ENCODE peak calls at places on chromosomes 16 and 17, in eight cellular contexts. One of them, this sample, is unnamed. For H3K4me1, the result is how much of the 10 kb centered on the place peaks cover.

GRCh38 chr17:45161288-45162021 is at the start of gene HEXIM2:
- DNase-seq in endothelial cell of umbilical vein: peak
- DNase-seq in IMR-90: peak
- DNase-seq in pancreas: peak
- DNase-seq in stomach: peak
- DNase-seq in uterus: peak
- DNase-seq in fibroblast of lung: peak
- DNase-seq in body of pancreas: peak
- DNase-seq in this sample: peak

GRCh38 chr16:49492090-49492801 is 118.6 kb downstream of the C16orf78 start:
- DNase-seq in endothelial cell of umbilical vein: peak
- DNase-seq in IMR-90: no peak
- DNase-seq in pancreas: peak
- DNase-seq in stomach: peak
- DNase-seq in uterus: peak
- DNase-seq in fibroblast of lung: no peak
- DNase-seq in body of pancreas: peak
- DNase-seq in this sample: no peak

GRCh38 chr16:78206623-78207223 is 107.3 kb downstream of the WWOX start:
- DNase-seq in endothelial cell of umbilical vein: no peak
- DNase-seq in IMR-90: no peak
- DNase-seq in pancreas: no peak
- DNase-seq in stomach: no peak
- DNase-seq in uterus: no peak
- DNase-seq in fibroblast of lung: no peak
- DNase-seq in body of pancreas: no peak
- DNase-seq in this sample: no peak

GRCh38 chr16:29899516-29900101 is at the start of gene SEZ6L2:
- DNase-seq in endothelial cell of umbilical vein: peak
- DNase-seq in IMR-90: peak
- DNase-seq in pancreas: peak
- DNase-seq in stomach: peak
- DNase-seq in uterus: peak
- DNase-seq in fibroblast of lung: peak
- DNase-seq in body of pancreas: peak
- DNase-seq in this sample: peak

GRCh38 chr17:4209611-4210010 is 54.2 kb downstream of the ANKFY1 start:
- DNase-seq in endothelial cell of umbilical vein: no peak
- DNase-seq in IMR-90: no peak
- DNase-seq in pancreas: no peak
- DNase-seq in stomach: no peak
- DNase-seq in uterus: no peak
- DNase-seq in fibroblast of lung: no peak
- DNase-seq in body of pancreas: no peak
- DNase-seq in this sample: no peak

GRCh38 chr17:74742153-74742515 is 5.1 kb downstream of the RAB37 start:
- DNase-seq in endothelial cell of umbilical vein: peak
- DNase-seq in IMR-90: peak
- DNase-seq in pancreas: no peak
- DNase-seq in stomach: no peak
- DNase-seq in uterus: no peak
- DNase-seq in fibroblast of lung: no peak
- DNase-seq in body of pancreas: no peak
- DNase-seq in this sample: no peak

GRCh38 chr17:3710951-3711383 is 12.7 kb upstream of the HASPIN start:
- DNase-seq in endothelial cell of umbilical vein: peak
- DNase-seq in IMR-90: peak
- DNase-seq in pancreas: no peak
- DNase-seq in stomach: no peak
- DNase-seq in uterus: no peak
- DNase-seq in fibroblast of lung: peak
- DNase-seq in body of pancreas: no peak
- DNase-seq in this sample: no peak

GRCh38 chr16:56610609-56611111 is 2.3 kb downstream of the MT2A start:
- DNase-seq in endothelial cell of umbilical vein: no peak
- DNase-seq in IMR-90: peak
- DNase-seq in pancreas: no peak
- DNase-seq in stomach: no peak
- DNase-seq in uterus: no peak
- DNase-seq in fibroblast of lung: peak
- DNase-seq in body of pancreas: no peak
- DNase-seq in this sample: no peak

GRCh38 chr17:79795795-79796569 is 895 bp downstream of the CBX8 start:
- DNase-seq in endothelial cell of umbilical vein: no peak
- DNase-seq in IMR-90: no peak
- DNase-seq in pancreas: no peak
- DNase-seq in stomach: no peak
- DNase-seq in uterus: no peak
- DNase-seq in fibroblast of lung: no peak
- DNase-seq in body of pancreas: no peak
- DNase-seq in this sample: no peak

GRCh38 chr17:80793421-80793820 is 198.2 kb upstream of the CHMP6 start:
- DNase-seq in endothelial cell of umbilical vein: no peak
- DNase-seq in IMR-90: no peak
- DNase-seq in pancreas: peak
- DNase-seq in stomach: no peak
- DNase-seq in uterus: no peak
- DNase-seq in fibroblast of lung: no peak
- DNase-seq in body of pancreas: no peak
- DNase-seq in this sample: no peak

GRCh38 chr17:42775534-42776098 is 2.4 kb downstream of the VPS25 start:
- DNase-seq in endothelial cell of umbilical vein: peak
- DNase-seq in IMR-90: peak
- DNase-seq in pancreas: no peak
- DNase-seq in stomach: no peak
- DNase-seq in uterus: no peak
- DNase-seq in fibroblast of lung: no peak
- DNase-seq in body of pancreas: no peak
- DNase-seq in this sample: no peak

GRCh38 chr17:83083368-83084201 is 4.2 kb downstream of the METRNL start:
- DNase-seq in endothelial cell of umbilical vein: peak
- DNase-seq in IMR-90: peak
- DNase-seq in pancreas: no peak
- DNase-seq in stomach: no peak
- DNase-seq in uterus: peak
- DNase-seq in fibroblast of lung: peak
- DNase-seq in body of pancreas: no peak
- DNase-seq in this sample: no peak

GRCh38 chr17:19578545-19578944 is 44.9 kb downstream of the SLC47A1 start:
- DNase-seq in endothelial cell of umbilical vein: no peak
- DNase-seq in IMR-90: no peak
- DNase-seq in pancreas: no peak
- DNase-seq in stomach: no peak
- DNase-seq in uterus: peak
- DNase-seq in fibroblast of lung: no peak
- DNase-seq in body of pancreas: no peak
- DNase-seq in this sample: no peak

DNA sequence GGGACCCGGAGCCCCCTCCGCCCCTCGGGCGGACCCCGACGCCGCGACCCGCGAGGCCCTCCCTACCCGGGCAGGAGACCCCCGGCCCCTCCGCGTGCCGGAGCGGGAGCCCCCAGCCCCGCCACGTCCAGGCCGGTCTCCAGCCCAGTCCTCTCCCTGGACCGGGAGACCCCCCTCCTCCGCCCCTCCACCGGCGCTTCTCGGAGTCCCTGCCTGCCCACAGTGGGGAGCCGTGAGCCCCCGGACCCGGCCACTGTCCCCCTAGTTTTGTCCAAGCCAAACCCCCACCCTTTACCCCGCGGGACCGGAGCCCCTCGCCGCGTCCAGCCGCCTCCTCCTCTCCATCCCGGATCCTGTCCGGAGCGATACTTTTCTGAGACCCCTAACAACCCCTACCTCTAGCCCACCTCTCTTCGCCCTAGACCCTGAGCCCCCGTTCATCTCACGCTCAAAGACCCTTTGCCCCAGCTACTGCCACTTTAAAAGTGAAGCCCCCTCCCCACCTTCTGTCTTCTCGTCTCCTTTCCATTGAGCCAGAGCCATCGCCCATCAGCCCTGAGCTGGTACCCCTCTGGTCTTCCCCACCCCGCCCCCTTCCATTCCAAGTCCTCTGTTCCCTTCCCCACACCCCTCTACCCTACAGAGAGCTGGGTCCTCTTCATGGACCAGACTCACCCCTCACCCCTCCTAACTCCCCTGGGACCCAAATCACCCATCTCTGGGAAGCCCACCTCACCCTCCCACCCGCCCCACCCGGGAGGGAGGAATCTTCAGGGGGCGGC is 1.0 kb downstream of the NECAB2 start:
- DNase-seq in endothelial cell of umbilical vein: no peak
- DNase-seq in IMR-90: no peak
- DNase-seq in pancreas: no peak
- DNase-seq in stomach: no peak
- DNase-seq in uterus: no peak
- DNase-seq in fibroblast of lung: no peak
- DNase-seq in body of pancreas: no peak
- DNase-seq in this sample: no peak
- H3K4me3 ChIP-seq in endothelial cell of umbilical vein: no peak
- H3K4me3 ChIP-seq in IMR-90: peak
- H3K4me3 ChIP-seq in pancreas: no peak
- H3K4me3 ChIP-seq in stomach: peak
- H3K4me3 ChIP-seq in uterus: no peak
- H3K4me3 ChIP-seq in fibroblast of lung: no peak
- H3K4me3 ChIP-seq in body of pancreas: no peak
- H3K4me3 ChIP-seq in this sample: no peak

DNA sequence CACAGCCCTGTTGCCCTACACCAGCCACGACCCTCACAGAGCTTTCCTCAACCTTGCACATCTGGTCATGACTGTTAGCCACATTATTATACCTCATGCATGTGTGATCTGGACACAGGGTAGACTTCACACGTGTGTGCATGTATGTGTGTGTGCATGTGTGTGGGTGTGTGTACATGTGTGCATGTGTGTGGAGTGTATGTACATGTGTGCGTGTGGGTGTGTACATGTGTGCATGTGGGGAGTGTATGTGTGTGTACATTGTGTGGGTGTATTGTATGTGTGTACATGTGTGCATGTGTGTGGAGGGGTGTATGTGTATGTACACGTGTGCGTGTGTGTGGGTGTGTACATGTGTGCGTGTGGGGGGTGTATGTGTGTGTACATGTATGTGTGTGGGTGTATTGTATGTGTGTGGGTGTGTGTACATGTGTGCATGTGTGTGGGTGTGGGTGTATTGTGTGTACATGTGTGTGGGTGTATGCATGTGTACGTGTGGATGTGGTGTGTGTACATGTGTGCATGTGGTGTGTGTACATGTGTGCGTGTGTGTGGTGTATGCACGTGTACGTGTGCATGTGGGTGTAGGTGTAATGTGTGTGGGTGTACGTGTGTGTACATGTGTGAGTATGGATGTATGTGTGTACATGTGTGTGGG is 130.2 kb downstream of the C16orf95 start:
- DNase-seq in endothelial cell of umbilical vein: no peak
- DNase-seq in IMR-90: no peak
- DNase-seq in pancreas: no peak
- DNase-seq in stomach: no peak
- DNase-seq in uterus: no peak
- DNase-seq in fibroblast of lung: no peak
- DNase-seq in body of pancreas: no peak
- DNase-seq in this sample: no peak
- H3K4me1 ChIP-seq in endothelial cell of umbilical vein: under half
- H3K4me1 ChIP-seq in IMR-90: under half
- H3K4me1 ChIP-seq in pancreas: under half
- H3K4me1 ChIP-seq in stomach: under half
- H3K4me1 ChIP-seq in uterus: under half
- H3K4me1 ChIP-seq in fibroblast of lung: under half
- H3K4me1 ChIP-seq in body of pancreas: under half
- H3K4me1 ChIP-seq in this sample: under half

DNA sequence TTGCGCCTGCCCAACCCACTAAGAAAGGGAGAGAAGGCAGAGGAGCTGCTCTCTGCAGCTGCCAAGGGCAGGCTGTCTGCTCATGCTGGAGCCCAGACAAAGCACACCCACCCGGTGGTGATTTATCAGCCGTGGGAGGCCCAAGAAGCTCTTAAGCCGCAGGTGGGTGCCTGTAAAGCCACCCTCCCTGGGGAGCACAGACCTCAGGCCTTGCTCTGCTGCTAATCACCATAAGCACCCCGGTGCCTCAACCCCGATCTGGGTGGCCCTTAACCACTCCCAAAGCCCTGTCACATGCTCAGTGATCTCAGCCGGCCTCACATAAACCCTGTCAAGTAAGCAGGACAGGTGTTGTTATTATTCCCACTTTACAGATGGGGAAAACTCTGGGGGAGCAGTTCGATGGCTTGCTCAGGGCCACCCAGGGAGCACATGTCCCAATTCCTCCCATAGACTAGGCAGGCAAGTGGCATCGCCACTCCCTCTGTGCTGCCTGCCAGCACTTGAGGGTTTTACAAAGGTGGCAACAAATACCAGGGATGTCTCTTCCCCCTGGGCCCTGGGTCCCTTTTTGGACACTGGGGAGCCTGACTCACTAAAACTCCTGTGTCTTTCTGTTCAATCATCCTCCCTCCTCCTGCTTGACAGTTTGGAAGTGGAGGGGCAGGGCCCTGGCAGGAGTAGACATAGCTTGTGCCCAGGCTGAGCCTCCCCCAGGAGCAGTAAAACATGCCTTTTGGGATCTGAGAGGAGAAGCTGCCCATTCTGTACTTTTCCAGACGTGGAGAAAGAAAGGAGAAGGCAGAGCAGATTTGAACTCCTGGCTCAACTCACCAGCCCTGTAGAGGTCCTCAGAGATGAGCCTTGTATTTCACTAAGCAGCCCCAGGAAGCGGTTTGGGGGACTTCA is 299.3 kb downstream of the SOX9 start:
- DNase-seq in endothelial cell of umbilical vein: no peak
- DNase-seq in IMR-90: no peak
- DNase-seq in pancreas: no peak
- DNase-seq in stomach: no peak
- DNase-seq in uterus: no peak
- DNase-seq in fibroblast of lung: no peak
- DNase-seq in body of pancreas: no peak
- DNase-seq in this sample: no peak
- TF ChIP-seq CTCF in endothelial cell of umbilical vein: no peak
- TF ChIP-seq CTCF in IMR-90: no peak
- TF ChIP-seq CTCF in pancreas: no peak
- TF ChIP-seq CTCF in stomach: no peak
- TF ChIP-seq CTCF in uterus: no peak
- TF ChIP-seq CTCF in fibroblast of lung: no peak
- TF ChIP-seq CTCF in body of pancreas: no peak
- TF ChIP-seq CTCF in this sample: no peak

GRCh38 chr16:58684354-58685083 is at the start of gene SLC38A7:
- DNase-seq in endothelial cell of umbilical vein: peak
- DNase-seq in IMR-90: peak
- DNase-seq in pancreas: peak
- DNase-seq in stomach: peak
- DNase-seq in uterus: peak
- DNase-seq in fibroblast of lung: peak
- DNase-seq in body of pancreas: peak
- DNase-seq in this sample: peak

GRCh38 chr16:58679763-58680162 is 4.8 kb downstream of the SLC38A7 start:
- DNase-seq in endothelial cell of umbilical vein: no peak
- DNase-seq in IMR-90: no peak
- DNase-seq in pancreas: no peak
- DNase-seq in stomach: no peak
- DNase-seq in uterus: no peak
- DNase-seq in fibroblast of lung: no peak
- DNase-seq in body of pancreas: no peak
- DNase-seq in this sample: no peak

GRCh38 chr16:58684001-58684353 is 593 bp downstream of the SLC38A7 start:
- DNase-seq in endothelial cell of umbilical vein: peak
- DNase-seq in IMR-90: peak
- DNase-seq in pancreas: no peak
- DNase-seq in stomach: no peak
- DNase-seq in uterus: no peak
- DNase-seq in fibroblast of lung: no peak
- DNase-seq in body of pancreas: no peak
- DNase-seq in this sample: no peak

GRCh38 chr16:58685084-58685449 is 497 bp upstream of the SLC38A7 start:
- DNase-seq in endothelial cell of umbilical vein: no peak
- DNase-seq in IMR-90: no peak
- DNase-seq in pancreas: no peak
- DNase-seq in stomach: no peak
- DNase-seq in uterus: no peak
- DNase-seq in fibroblast of lung: no peak
- DNase-seq in body of pancreas: no peak
- DNase-seq in this sample: no peak
- H3K4me3 ChIP-seq in endothelial cell of umbilical vein: no peak
- H3K4me3 ChIP-seq in IMR-90: no peak
- H3K4me3 ChIP-seq in pancreas: peak
- H3K4me3 ChIP-seq in stomach: peak
- H3K4me3 ChIP-seq in uterus: peak
- H3K4me3 ChIP-seq in fibroblast of lung: peak
- H3K4me3 ChIP-seq in body of pancreas: no peak
- H3K4me3 ChIP-seq in this sample: peak

This sample was measured in right atrium auricular region.